ENCODE peak calls at places on chromosomes 5 and 9, in seven cellular contexts. B is H54; I is stimulated activated CD4-positive, alpha-beta T cell treated with anti-CD3 and anti-CD28 coated beads, Interleukin-1b, Interleukin-23, amount 100 ng/mL, for 1 hour; P is NCI-H774; C is HCEC 1CT; D is GM04504; V is CD8-positive, alpha-beta T cell. R is an unnamed sample.

GRCh38 chr9:3962467-3962866 is 337.4 kb downstream of the GLIS3 start:
- DNase-seq in B (no peak), I (no peak), P (peak; percentile 53), C (peak; percentile 69), D (no peak), V (no peak), R (peak; percentile 89)

GRCh38 chr5:41856644-41857491 is 13.4 kb downstream of the OXCT1 start:
- DNase-seq in B (peak; percentile 21), I (no peak), P (peak; percentile 67), C (peak; percentile 53), D (no peak), V (peak; percentile 60), R (peak; percentile 93)

GRCh38 chr5:17012289-17012688 is 76.2 kb upstream of the MYO10 start:
- DNase-seq in B (peak; percentile 35), I (no peak), P (no peak), C (peak; percentile 78), D (no peak), V (no peak), R (peak; percentile 98)

GRCh38 chr5:160930361-160930760 is 78.3 kb upstream of the ATP10B start:
- DNase-seq in B (no peak), I (no peak), P (no peak), C (no peak), D (peak; percentile 3), V (no peak), R (no peak)

GRCh38 chr9:114594136-114594535 is 6.6 kb downstream of the ATP6V1G1 start:
- DNase-seq in B (no peak), I (no peak), P (no peak), C (no peak), D (no peak), V (no peak), R (no peak)

GRCh38 chr9:79969383-79969782 is 397.6 kb downstream of the TLE4 start:
- DNase-seq in B (no peak), I (no peak), P (no peak), C (no peak), D (no peak), V (no peak), R (no peak)

GRCh38 chr5:93899026-93899600 is 157.7 kb upstream of the POU5F2 start:
- DNase-seq in B (no peak), I (no peak), P (no peak), C (peak; percentile 23), D (no peak), V (no peak), R (peak; percentile 52)

GRCh38 chr5:142292249-142292648 is 32.6 kb downstream of the SPRY4 start:
- DNase-seq in B (no peak), I (no peak), P (no peak), C (no peak), D (no peak), V (no peak), R (no peak)

GRCh38 chr5:115735108-115735998 is 81.1 kb downstream of the CDO1 start:
- DNase-seq in B (no peak), I (no peak), P (no peak), C (no peak), D (no peak), V (no peak), R (no peak)

GRCh38 chr9:15837079-15837679 is 284.3 kb downstream of the CCDC171 start:
- DNase-seq in B (peak; percentile 12), I (no peak), P (peak; percentile 58), C (peak; percentile 57), D (peak; percentile 24), V (peak; percentile 11), R (peak; percentile 76)

GRCh38 chr9:96512240-96512639 is 62.3 kb downstream of the HABP4 start:
- DNase-seq in B (no peak), I (no peak), P (no peak), C (no peak), D (no peak), V (no peak), R (no peak)

GRCh38 chr9:126722922-126723806 is 81.7 kb upstream of the ZBTB43 start:
- DNase-seq in B (no peak), I (no peak), P (peak; percentile 41), C (no peak), D (no peak), V (peak; percentile 70), R (no peak)

GRCh38 chr5:172110921-172111873 is 76.8 kb downstream of the STK10 start:
- DNase-seq in B (peak; percentile 45), I (peak; percentile 61), P (no peak), C (no peak), D (peak; percentile 42), V (peak; percentile 74), R (peak; percentile 39)

GRCh38 chr5:85049020-85049419 is 664.3 kb upstream of the EDIL3 start:
- DNase-seq in B (peak; percentile 1), I (no peak), P (peak; percentile 13), C (no peak), D (no peak), V (no peak), R (peak; percentile 77)

GRCh38 chr9:25716220-25716872 is 38.1 kb upstream of the TUSC1 start:
- DNase-seq in B (peak; percentile 22), I (no peak), P (no peak), C (no peak), D (peak; percentile 45), V (no peak), R (peak; percentile 72)

GRCh38 chr5:138569759-138570158 is 5.4 kb downstream of the HSPA9 start:
- DNase-seq in B (no peak), I (no peak), P (no peak), C (no peak), D (no peak), V (no peak), R (no peak)

GRCh38 chr5:132830436-132831094 is at the start of gene SHROOM1:
- DNase-seq in B (peak; percentile 89), I (no peak), P (peak; percentile 79), C (peak; percentile 66), D (no peak), V (no peak), R (peak; percentile 68)

GRCh38 chr5:73867344-73868335 is 241.6 kb downstream of the ARHGEF28 start:
- DNase-seq in B (no peak), I (no peak), P (peak; percentile 27), C (no peak), D (peak; percentile 36), V (no peak), R (no peak)

GRCh38 chr5:147369742-147370374 is 135.0 kb downstream of the STK32A start:
- DNase-seq in B (no peak), I (no peak), P (peak; percentile 34), C (peak; percentile 22), D (no peak), V (no peak), R (peak; percentile 41)

GRCh38 chr5:58453326-58453725 is 6.6 kb downstream of the PLK2 start:
- DNase-seq in B (no peak), I (no peak), P (no peak), C (no peak), D (no peak), V (no peak), R (no peak)

GRCh38 chr9:88169700-88170099 is 31.4 kb upstream of the SPATA31C2 start:
- DNase-seq in B (no peak), I (no peak), P (no peak), C (no peak), D (no peak), V (no peak), R (no peak)

GRCh38 chr5:135244620-135245021 is 154.4 kb downstream of the MACROH2A1 start:
- DNase-seq in B (no peak), I (no peak), P (no peak), C (no peak), D (no peak), V (no peak), R (no peak)

GRCh38 chr5:44862808-44863207 is 54.1 kb downstream of the MRPS30 start:
- DNase-seq in B (no peak), I (no peak), P (no peak), C (peak; percentile 42), D (no peak), V (no peak), R (peak; percentile 68)

GRCh38 chr5:37857696-37858095 is 17.9 kb upstream of the GDNF start:
- DNase-seq in B (no peak), I (no peak), P (no peak), C (no peak), D (no peak), V (no peak), R (no peak)

GRCh38 chr9:113536483-113537226 is 73.1 kb downstream of the RGS3 start:
- DNase-seq in B (no peak), I (no peak), P (no peak), C (no peak), D (no peak), V (no peak), R (no peak)

GRCh38 chr5:59832577-59833301 is 60.8 kb downstream of the PDE4D start:
- DNase-seq in B (no peak), I (no peak), P (no peak), C (no peak), D (no peak), V (no peak), R (no peak)

GRCh38 chr5:172454355-172455086 is at the start of gene SH3PXD2B:
- DNase-seq in B (peak; percentile 61), I (peak; percentile 9), P (peak; percentile 74), C (peak; percentile 78), D (no peak), V (peak; percentile 36), R (peak; percentile 54)

GRCh38 chr5:112467467-112467866 is 48.4 kb upstream of the EPB41L4A start:
- DNase-seq in B (no peak), I (no peak), P (peak; percentile 88), C (no peak), D (no peak), V (no peak), R (no peak)